ENCODE peak calls at places on chromosomes 4 and X, in eight cellular contexts. W is GM23338, Z is HCT116, Q is K562, G is Panc1, B is upper lobe of left lung, K is HepG2, J is GM12878. A is an unnamed sample.

GRCh38 chr4:2333356-2333841 is 71.5 kb upstream of the MXD4 start:
- ATAC-seq in Z (peak; percentile 12), J (peak; percentile 89), B (peak; percentile 62), K (peak; percentile 67), W (peak; percentile 20), G (no peak), Q (no peak), A (no peak)

GRCh38 chrX:8981742-8982141 is 52.2 kb downstream of the FAM9B start:
- ATAC-seq in B (no peak), J (peak; percentile 30), K (no peak), Q (no peak), G (no peak), W (no peak), Z (no peak), A (no peak)

GRCh38 chrX:10582215-10582733 is 38.1 kb downstream of the MID1 start:
- ATAC-seq in G (peak; percentile 88), J (no peak), K (no peak), Q (peak; percentile 87), W (no peak), Z (no peak), B (peak; percentile 53), A (peak; percentile 39)

GRCh38 chrX:20383487-20383886 is 116.8 kb upstream of the RPS6KA3 start:
- ATAC-seq in Z (no peak), K (no peak), Q (no peak), B (no peak), W (no peak), G (no peak), J (no peak), A (no peak)

GRCh38 chrX:43423876-43424275 is 232.2 kb upstream of the MAOA start:
- ATAC-seq in G (no peak), Z (no peak), B (no peak), W (no peak), J (no peak), Q (no peak), K (no peak), A (no peak)

GRCh38 chrX:1384738-1385250 is 7.1 kb downstream of the SLC25A6 start:
- ATAC-seq in J (peak; percentile 1), Q (peak; percentile 9), K (no peak), Z (no peak), W (no peak), B (no peak), G (no peak), A (no peak)

GRCh38 chr4:174532479-174532878 is 10.2 kb upstream of the HPGD start:
- ATAC-seq in B (no peak), J (no peak), K (no peak), W (no peak), Z (no peak), Q (no peak), G (no peak), A (no peak)

GRCh38 chrX:38036471-38036870 is 30.1 kb downstream of the SYTL5 start:
- ATAC-seq in Z (no peak), Q (no peak), K (no peak), G (no peak), W (no peak), B (no peak), J (no peak), A (no peak)

GRCh38 chrX:9855536-9856320 is 69.5 kb downstream of the SHROOM2 start:
- ATAC-seq in Q (no peak), J (no peak), K (no peak), G (no peak), W (no peak), Z (no peak), B (no peak), A (no peak)

GRCh38 chr4:97656034-97656720 is 487.1 kb downstream of the STPG2 start:
- ATAC-seq in G (no peak), K (no peak), J (no peak), B (no peak), Z (no peak), W (no peak), Q (no peak), A (peak; percentile 66)

GRCh38 chrX:9847071-9847470 is 60.8 kb downstream of the SHROOM2 start:
- ATAC-seq in W (no peak), J (no peak), B (no peak), Z (peak; percentile 85), G (no peak), Q (no peak), K (peak; percentile 70), A (no peak)

GRCh38 chr4:40395908-40396806 is 61.0 kb downstream of the CHRNA9 start:
- ATAC-seq in W (peak; percentile 76), Z (no peak), Q (no peak), B (peak; percentile 85), J (no peak), K (peak; percentile 86), G (peak; percentile 42), A (no peak)

GRCh38 chr4:29549308-29549707 is 1170.9 kb upstream of the PCDH7 start:
- ATAC-seq in W (no peak), Q (no peak), K (no peak), Z (no peak), B (no peak), G (no peak), J (no peak), A (no peak)

GRCh38 chr4:157320092-157320491 is 99.6 kb downstream of the GRIA2 start:
- ATAC-seq in B (no peak), W (no peak), J (no peak), K (no peak), G (no peak), Q (no peak), Z (no peak), A (no peak)

GRCh38 chrX:136146614-136147319 is 566 bp upstream of the FHL1 start:
- ATAC-seq in K (no peak), Q (peak; percentile 41), W (peak; percentile 66), G (peak; percentile 74), B (peak; percentile 29), J (peak; percentile 21), Z (no peak), A (peak; percentile 43)

GRCh38 chr4:171390626-171391025 is 422.6 kb upstream of the GALNTL6 start:
- ATAC-seq in J (no peak), G (no peak), Q (no peak), K (no peak), W (no peak), Z (no peak), B (no peak), A (no peak)

GRCh38 chr4:84870398-84871163 is 95.9 kb downstream of the WDFY3 start:
- ATAC-seq in Z (peak; percentile 95), B (no peak), G (peak; percentile 53), W (peak; percentile 92), K (no peak), J (no peak), Q (no peak), A (no peak)

GRCh38 chrX:118968031-118968430 is 6.4 kb upstream of the LONRF3 start:
- ATAC-seq in B (no peak), G (no peak), K (no peak), J (no peak), W (no peak), Q (no peak), Z (no peak), A (no peak)

GRCh38 chr4:183422962-183423653 is 21.3 kb upstream of the CDKN2AIP start:
- ATAC-seq in G (peak; percentile 73), B (no peak), Z (no peak), J (no peak), Q (no peak), W (peak; percentile 49), K (peak; percentile 47), A (no peak)

GRCh38 chr4:8765084-8765483 is 106.6 kb downstream of the HMX1 start:
- ATAC-seq in B (no peak), W (no peak), J (no peak), Z (no peak), Q (no peak), G (no peak), K (no peak), A (no peak)

GRCh38 chrX:54530358-54530900 is 410 bp downstream of the GNL3L start:
- ATAC-seq in Q (peak; percentile 63), G (peak; percentile 40), J (peak; percentile 42), Z (peak; percentile 58), B (peak; percentile 23), K (peak; percentile 67), W (peak; percentile 8), A (peak; percentile 27)

DNA sequence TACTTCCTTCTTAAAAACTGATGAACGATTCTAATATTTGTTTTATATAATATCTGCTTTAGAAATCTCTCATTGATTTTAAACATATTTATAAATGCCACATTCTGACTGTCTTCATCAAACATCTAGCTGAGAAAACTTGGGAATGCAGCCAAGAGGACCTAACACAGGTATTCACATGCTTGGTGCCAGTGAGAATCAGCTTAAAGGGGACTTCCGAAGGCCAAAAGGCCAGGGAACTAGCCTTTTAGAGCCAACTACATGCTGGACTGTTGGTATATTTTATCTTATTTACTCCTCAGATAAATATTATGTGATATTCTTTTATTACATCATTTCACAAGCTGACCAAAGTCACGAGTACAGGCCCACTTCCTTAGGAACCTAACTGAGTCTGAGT is 41.0 kb upstream of the PDLIM3 start:
- ATAC-seq in Z (no peak), B (no peak), K (no peak), G (no peak), Q (no peak), J (no peak), W (no peak), A (no peak)
- H3K4me1 ChIP-seq in Z (peaks cover 19% of the 10 kb centered on the region), B (no peaks in the 10 kb centered on the region), K (peaks cover 10% of the 10 kb centered on the region), G (peaks cover 7% of the 10 kb centered on the region), Q (peaks cover 7% of the 10 kb centered on the region), J (no peaks in the 10 kb centered on the region), W (no peaks in the 10 kb centered on the region), A (peaks cover 3% of the 10 kb centered on the region)

GRCh38 chr4:80926891-80927290 is 103.6 kb upstream of the BMP3 start:
- ATAC-seq in G (no peak), K (no peak), J (no peak), B (no peak), Z (no peak), W (no peak), Q (no peak), A (no peak)
- H3K4me3 ChIP-seq in G (no peak overlapping the region), K (no peak overlapping the region), J (no peak overlapping the region), B (no peak overlapping the region), Z (no peak overlapping the region), W (no peak overlapping the region), Q (no peak overlapping the region), A (no peak overlapping the region)

GRCh38 chrX:39956803-39957394 is 140.9 kb downstream of the BCOR start:
- ATAC-seq in W (no peak), Q (peak; percentile 17), G (no peak), J (no peak), B (no peak), Z (no peak), K (peak; percentile 23), A (no peak)

GRCh38 chrX:39955621-39956020 is 142.1 kb downstream of the BCOR start:
- ATAC-seq in Z (peak; percentile 63), J (peak; percentile 67), G (no peak), Q (peak; percentile 82), K (peak; percentile 11), B (no peak), W (peak; percentile 87), A (no peak)

GRCh38 chrX:39950035-39950688 is 147.6 kb downstream of the BCOR start:
- ATAC-seq in W (no peak), Q (peak; percentile 84), B (no peak), K (no peak), G (no peak), Z (peak; percentile 34), J (no peak), A (no peak)

GRCh38 chrX:39953027-39953426 is 144.7 kb downstream of the BCOR start:
- ATAC-seq in K (no peak), B (no peak), G (no peak), W (no peak), Q (no peak), J (peak; percentile 24), Z (no peak), A (no peak)

GRCh38 chrX:39953879-39954278 is 143.9 kb downstream of the BCOR start:
- ATAC-seq in K (peak; percentile 99), G (peak; percentile 97), W (peak; percentile 28), Q (peak; percentile 82), J (no peak), Z (peak; percentile 93), B (peak; percentile 84), A (peak; percentile 83)
- TF ChIP-seq POLR2AphosphoS5 in K (no peak), G (no peak), W (no peak), Q (no peak), J (no peak), Z (peak; percentile 46), B (peak; percentile 64), A (peak; percentile 63)

GRCh38 chrX:107738272-107738671 is 37.3 kb downstream of the TSC22D3 start:
- ATAC-seq in J (no peak), K (no peak), Q (no peak), W (no peak), G (no peak), B (no peak), Z (no peak), A (no peak)
- H3K4me1 ChIP-seq in J (peaks cover 6% of the 10 kb centered on the region), K (peaks cover 47% of the 10 kb centered on the region), Q (peaks cover 18% of the 10 kb centered on the region), W (peaks cover 12% of the 10 kb centered on the region), G (peaks cover 4% of the 10 kb centered on the region), B (peaks cover 37% of the 10 kb centered on the region), Z (peaks cover 11% of the 10 kb centered on the region), A (peaks cover 85% of the 10 kb centered on the region)

A was measured in gastroesophageal sphincter.